ENCODE peak calls at places on chromosomes 11 and 22, in eight cellular contexts. L, T, B, Q, I, S, E and W are unnamed samples.

GRCh38 chr11:64856382-64857227 is 12.2 kb upstream of the CDC42BPG start:
- DNase-seq in B (no peak), I (no peak), Q (no peak), T (no peak), L (peak), E (peak), S (peak), W (peak)

GRCh38 chr11:71372693-71373657 is 75.2 kb downstream of the DHCR7 start:
- DNase-seq in T (no peak), I (no peak), B (no peak), Q (no peak), S (peak), E (peak), L (no peak), W (peak)

GRCh38 chr11:61045271-61045670 is 57.0 kb upstream of the CD5 start:
- DNase-seq in S (no peak), L (no peak), B (no peak), I (no peak), T (no peak), Q (no peak), E (peak), W (no peak)

GRCh38 chr11:66331542-66332370 is 4.5 kb downstream of the RIN1 start:
- DNase-seq in E (no peak), S (no peak), I (no peak), B (no peak), Q (no peak), L (no peak), T (no peak), W (no peak)

GRCh38 chr11:15931497-15931896 is 424.8 kb downstream of the SOX6 start:
- DNase-seq in L (no peak), E (no peak), Q (no peak), I (no peak), T (no peak), B (no peak), S (no peak), W (no peak)

GRCh38 chr22:32904044-32904443 is 102.5 kb downstream of the TIMP3 start:
- DNase-seq in T (no peak), L (peak), E (peak), B (peak), S (peak), I (no peak), Q (no peak), W (no peak)

GRCh38 chr11:45924036-45924915 is 1.8 kb downstream of the LARGE2 start:
- DNase-seq in I (no peak), E (no peak), S (no peak), T (peak), Q (no peak), L (no peak), B (no peak), W (no peak)

GRCh38 chr22:43007519-43008102 is 7.3 kb downstream of the PACSIN2 start:
- DNase-seq in L (no peak), S (peak), I (no peak), Q (no peak), T (no peak), B (no peak), E (peak), W (no peak)

GRCh38 chr11:126137146-126137545 is 74.3 kb downstream of the RPUSD4 start:
- DNase-seq in B (no peak), T (no peak), Q (no peak), L (no peak), I (no peak), E (no peak), S (no peak), W (no peak)

GRCh38 chr11:121157756-121158155 is 56.7 kb downstream of the TECTA start:
- DNase-seq in Q (no peak), T (no peak), L (no peak), S (no peak), E (no peak), B (no peak), I (no peak), W (no peak)

GRCh38 chr11:62150887-62151736 is 27.3 kb downstream of the INCENP start:
- DNase-seq in S (no peak), I (no peak), L (no peak), E (no peak), B (no peak), Q (no peak), T (no peak), W (no peak)

GRCh38 chr11:2298131-2298794 is 3.5 kb downstream of the C11orf21 start:
- DNase-seq in S (no peak), E (no peak), I (no peak), B (no peak), L (no peak), T (no peak), Q (no peak), W (no peak)

GRCh38 chr11:134634897-134635831 is 223.1 kb upstream of the B3GAT1 start:
- DNase-seq in S (no peak), L (no peak), T (no peak), Q (no peak), I (no peak), E (no peak), B (no peak), W (no peak)

GRCh38 chr11:47060807-47061206 is 115.9 kb downstream of the ARFGAP2 start:
- DNase-seq in I (no peak), B (no peak), Q (no peak), L (peak), T (no peak), S (peak), E (peak), W (peak)

GRCh38 chr22:48968201-48968959 is 859.3 kb downstream of the BRD1 start:
- DNase-seq in T (no peak), E (no peak), B (no peak), S (no peak), Q (no peak), I (no peak), L (no peak), W (no peak)

GRCh38 chr11:19728436-19728835 is 15.8 kb downstream of the NAV2 start:
- DNase-seq in I (no peak), T (no peak), L (no peak), B (no peak), Q (no peak), S (peak), E (no peak), W (no peak)

GRCh38 chr22:24070553-24070952 is 59.4 kb downstream of the CABIN1 start:
- DNase-seq in Q (no peak), T (no peak), L (no peak), E (no peak), I (no peak), S (no peak), B (no peak), W (no peak)

GRCh38 chr11:62687508-62688396 is 1.6 kb downstream of the LRRN4CL start:
- DNase-seq in Q (no peak), L (no peak), E (no peak), B (no peak), T (no peak), S (no peak), I (no peak), W (no peak)

GRCh38 chr22:46936378-46936916 is 174.0 kb downstream of the TBC1D22A start:
- DNase-seq in T (no peak), Q (no peak), S (no peak), E (no peak), L (no peak), B (no peak), I (no peak), W (no peak)

GRCh38 chr11:70176940-70177689 is 26.0 kb upstream of the FADD start:
- DNase-seq in E (no peak), L (peak), Q (no peak), S (peak), B (no peak), I (peak), T (peak), W (no peak)

GRCh38 chr11:108551653-108552462 is 41.7 kb downstream of the EXPH5 start:
- DNase-seq in L (no peak), E (no peak), T (no peak), Q (no peak), I (no peak), S (peak), B (no peak), W (no peak)